ENCODE peak calls at places on chromosomes 7 and 10, in eight cellular contexts. L is GM23338, G is OCI-LY7, M is IMR-90, C is mesendoderm, E is neural progenitor cell, H is HCT116, P is PC-3. I is an unnamed sample. For H3K4me1, the result is how much of the 10 kb centered on the place peaks cover.

GRCh38 chr10:73414230-73414981 is 548 bp upstream of the ANXA7 start:
- DNase-seq in L (peak), G (no peak), M (no peak), C (no peak), E (no peak), H (no peak), P (peak), I (peak)

GRCh38 chr7:2387897-2388636 is 15.3 kb upstream of the CHST12 start:
- DNase-seq in L (no peak), G (no peak), M (no peak), C (no peak), E (no peak), H (no peak), P (no peak), I (no peak)

GRCh38 chr10:7027913-7028808 is 382.7 kb downstream of the SFMBT2 start:
- DNase-seq in L (no peak), G (no peak), M (peak), C (no peak), E (no peak), H (no peak), P (peak), I (no peak)

GRCh38 chr7:3790803-3791202 is 489.8 kb downstream of the SDK1 start:
- DNase-seq in L (no peak), G (no peak), M (no peak), C (no peak), E (no peak), H (no peak), P (no peak), I (no peak)

GRCh38 chr7:145212050-145212449 is 376.2 kb upstream of the TPK1 start:
- DNase-seq in L (no peak), G (no peak), M (no peak), C (no peak), E (no peak), H (no peak), P (no peak), I (no peak)

GRCh38 chr7:151743481-151743983 is 133.4 kb downstream of the PRKAG2 start:
- DNase-seq in L (no peak), G (no peak), M (no peak), C (no peak), E (no peak), H (no peak), P (no peak), I (no peak)

GRCh38 chr10:126110434-126110833 is 214.1 kb downstream of the FANK1 start:
- DNase-seq in L (no peak), G (no peak), M (peak), C (no peak), E (no peak), H (no peak), P (no peak), I (no peak)

GRCh38 chr7:114944742-114945625 is 23.1 kb downstream of the MDFIC start:
- DNase-seq in L (peak), G (no peak), M (peak), C (peak), E (peak), H (no peak), P (no peak), I (no peak)

GRCh38 chr10:92689663-92690210 is at the start of gene HHEX:
- DNase-seq in L (no peak), G (peak), M (peak), C (peak), E (peak), H (peak), P (peak), I (peak)

GRCh38 chr7:55538538-55538937 is 33.8 kb downstream of the VOPP1 start:
- DNase-seq in L (no peak), G (no peak), M (peak), C (no peak), E (no peak), H (no peak), P (peak), I (no peak)

DNA sequence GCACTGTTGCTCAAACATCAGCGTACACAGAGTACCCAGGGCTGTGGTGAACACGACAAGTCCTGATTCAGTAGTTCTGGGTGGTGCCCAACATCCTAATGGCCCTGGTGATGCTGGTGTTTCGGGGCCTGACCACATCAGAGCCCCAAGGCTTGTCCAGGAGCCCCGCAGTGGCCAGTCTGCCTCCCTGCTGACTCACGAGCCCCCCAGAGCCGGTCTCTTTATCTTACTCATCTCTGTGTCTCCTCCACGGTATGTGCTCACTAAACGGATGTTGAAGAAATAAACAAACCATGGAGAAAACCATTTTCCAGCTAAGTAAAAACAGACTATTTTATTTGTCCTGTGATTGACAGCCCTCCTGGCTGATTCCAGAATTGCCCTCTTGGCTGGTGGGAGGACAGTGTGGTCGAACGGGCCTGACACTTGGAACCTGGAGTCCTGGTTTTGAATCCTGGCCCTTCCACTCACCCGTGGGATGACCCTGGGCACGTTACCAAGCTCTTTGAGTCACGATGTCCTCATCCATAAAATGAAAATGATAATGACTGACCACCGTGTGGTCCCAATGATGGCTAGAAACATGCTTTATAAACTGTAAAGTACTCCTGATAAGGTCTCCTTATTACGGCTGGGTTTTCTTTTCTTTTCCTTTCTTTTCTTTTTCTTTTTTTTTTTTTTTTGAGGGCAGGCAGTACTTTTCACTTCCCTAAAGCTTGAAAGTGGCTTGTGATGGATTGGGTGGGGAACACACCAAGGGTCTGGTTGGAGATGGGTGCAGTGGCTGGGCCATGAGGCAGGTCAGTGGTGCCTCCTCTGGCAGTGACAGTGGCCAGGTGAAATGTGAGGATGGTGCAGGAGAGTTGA is 5.7 kb downstream of the HIP1 start:
- DNase-seq in L (no peak), G (peak), M (peak), C (no peak), E (no peak), H (peak), P (peak), I (no peak)
- H3K4me2 ChIP-seq in L (no peak), G (peak), M (peak), C (no peak), E (no peak), H (peak), P (peak), I (no peak)

GRCh38 chr7:99383791-99384370 is 9.4 kb downstream of the ARPC1B start:
- DNase-seq in L (no peak), G (no peak), M (no peak), C (no peak), E (no peak), H (no peak), P (no peak), I (no peak)

GRCh38 chr7:99383203-99383602 is 8.7 kb downstream of the ARPC1B start:
- DNase-seq in L (no peak), G (no peak), M (no peak), C (no peak), E (no peak), H (no peak), P (no peak), I (no peak)

GRCh38 chr7:99380823-99381663 is 6.5 kb downstream of the ARPC1B start:
- DNase-seq in L (no peak), G (peak), M (no peak), C (no peak), E (no peak), H (no peak), P (no peak), I (peak)

GRCh38 chr7:99380032-99380822 is 5.7 kb downstream of the ARPC1B start:
- DNase-seq in L (peak), G (peak), M (peak), C (peak), E (no peak), H (no peak), P (no peak), I (no peak)

GRCh38 chr7:99381664-99382075 is 7.1 kb downstream of the ARPC1B start:
- DNase-seq in L (no peak), G (no peak), M (no peak), C (no peak), E (no peak), H (no peak), P (no peak), I (no peak)
- H3K4me1 ChIP-seq in L (under half), G (under half), M (under half), C (under half), E (under half), H (under half), P (under half), I (under half)

GRCh38 chr10:72194949-72195348 is 20.9 kb upstream of the ANAPC16 start:
- DNase-seq in L (no peak), G (no peak), M (no peak), C (no peak), E (no peak), H (no peak), P (no peak), I (no peak)
- H3K4me2 ChIP-seq in L (no peak), G (no peak), M (no peak), C (no peak), E (no peak), H (no peak), P (no peak), I (no peak)

DNA sequence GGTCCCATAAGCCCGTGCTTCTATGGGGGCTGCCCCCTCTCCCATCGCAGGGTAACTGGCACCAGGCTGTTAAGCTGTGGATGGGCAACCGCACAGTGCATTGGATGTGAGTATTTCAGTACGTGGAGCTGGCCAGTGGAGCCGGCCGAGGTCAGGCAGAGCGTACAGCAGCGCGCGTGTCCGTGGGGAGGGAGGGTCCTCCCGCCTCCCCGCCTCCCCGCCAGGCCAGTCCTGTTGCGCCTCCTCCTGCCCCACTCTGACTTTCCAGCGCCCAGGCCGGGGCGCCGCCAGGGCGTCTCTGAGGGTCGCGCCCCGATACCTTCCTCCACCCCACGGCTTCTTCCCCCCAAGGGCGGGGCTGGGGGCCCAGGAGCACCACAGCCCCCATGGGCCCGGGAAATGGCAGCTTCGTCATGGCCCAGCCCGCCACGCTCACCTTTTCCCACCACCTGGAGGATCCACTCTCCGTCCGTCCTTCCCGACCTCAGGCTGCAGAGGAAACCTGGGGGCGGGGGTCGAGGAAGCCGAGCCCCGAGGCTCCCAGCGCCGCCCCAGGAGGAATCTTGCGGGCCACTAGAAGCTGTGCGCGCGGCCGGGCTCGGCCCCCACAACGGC is 924 bp upstream of the PFKP start:
- DNase-seq in L (peak), G (no peak), M (no peak), C (no peak), E (peak), H (no peak), P (no peak), I (no peak)
- H3K4me1 ChIP-seq in L (under half), G (under half), M (under half), C (under half), E (under half), H (under half), P (under half), I (under half)

GRCh38 chr7:36284470-36284869 is 105.2 kb upstream of the ANLN start:
- DNase-seq in L (peak), G (peak), M (no peak), C (peak), E (peak), H (no peak), P (no peak), I (no peak)
- H3K4me2 ChIP-seq in L (no peak), G (no peak), M (no peak), C (no peak), E (no peak), H (no peak), P (no peak), I (no peak)

DNA sequence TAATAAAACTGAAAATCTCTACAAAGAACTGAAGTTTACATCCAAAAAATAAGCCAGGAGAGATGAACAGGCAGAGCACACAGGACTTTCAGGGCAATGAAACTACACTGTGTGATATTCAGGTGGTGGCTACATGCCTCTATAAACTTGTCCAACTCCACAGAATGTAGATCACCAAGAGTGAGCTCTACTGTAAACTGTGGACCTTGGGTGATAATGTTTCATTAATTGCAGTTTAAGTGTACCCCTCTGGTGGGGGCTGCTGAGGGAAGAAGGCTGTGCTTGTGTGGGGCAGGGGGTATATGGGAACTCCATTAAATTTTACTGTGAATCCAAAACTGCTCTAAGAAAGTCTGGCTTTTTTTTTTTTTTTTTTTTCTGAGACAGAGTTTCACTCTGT is 22.7 kb downstream of the YWHAG start:
- DNase-seq in L (no peak), G (no peak), M (no peak), C (no peak), E (no peak), H (no peak), P (no peak), I (no peak)
- H3K4me1 ChIP-seq in L (under half), G (under half), M (under half), C (under half), E (under half), H (under half), P (under half), I (under half)

GRCh38 chr7:99410635-99411034 is 1.9 kb downstream of the BUD31 start:
- DNase-seq in L (no peak), G (no peak), M (no peak), C (no peak), E (no peak), H (no peak), P (no peak), I (no peak)
- H3K4me2 ChIP-seq in L (no peak), G (peak), M (no peak), C (no peak), E (no peak), H (peak), P (peak), I (no peak)

GRCh38 chr10:60423920-60424319 is 34.2 kb upstream of the ANK3 start:
- DNase-seq in L (no peak), G (no peak), M (no peak), C (no peak), E (no peak), H (no peak), P (peak), I (no peak)
- H3K4me1 ChIP-seq in L (under half), G (under half), M (under half), C (under half), E (under half), H (under half), P (half or more), I (under half)

GRCh38 chr10:90420637-90421318 is 437.1 kb downstream of the HTR7 start:
- DNase-seq in L (no peak), G (no peak), M (no peak), C (no peak), E (no peak), H (no peak), P (no peak), I (no peak)

GRCh38 chr10:90421874-90422273 is 436.0 kb downstream of the HTR7 start:
- DNase-seq in L (no peak), G (no peak), M (no peak), C (no peak), E (no peak), H (no peak), P (no peak), I (no peak)

GRCh38 chr10:90417056-90417455 is 440.8 kb downstream of the HTR7 start:
- DNase-seq in L (no peak), G (no peak), M (peak), C (no peak), E (no peak), H (no peak), P (peak), I (no peak)

GRCh38 chr10:90417466-90418210 is 440.2 kb downstream of the HTR7 start:
- DNase-seq in L (no peak), G (no peak), M (peak), C (no peak), E (no peak), H (no peak), P (peak), I (no peak)

DNA sequence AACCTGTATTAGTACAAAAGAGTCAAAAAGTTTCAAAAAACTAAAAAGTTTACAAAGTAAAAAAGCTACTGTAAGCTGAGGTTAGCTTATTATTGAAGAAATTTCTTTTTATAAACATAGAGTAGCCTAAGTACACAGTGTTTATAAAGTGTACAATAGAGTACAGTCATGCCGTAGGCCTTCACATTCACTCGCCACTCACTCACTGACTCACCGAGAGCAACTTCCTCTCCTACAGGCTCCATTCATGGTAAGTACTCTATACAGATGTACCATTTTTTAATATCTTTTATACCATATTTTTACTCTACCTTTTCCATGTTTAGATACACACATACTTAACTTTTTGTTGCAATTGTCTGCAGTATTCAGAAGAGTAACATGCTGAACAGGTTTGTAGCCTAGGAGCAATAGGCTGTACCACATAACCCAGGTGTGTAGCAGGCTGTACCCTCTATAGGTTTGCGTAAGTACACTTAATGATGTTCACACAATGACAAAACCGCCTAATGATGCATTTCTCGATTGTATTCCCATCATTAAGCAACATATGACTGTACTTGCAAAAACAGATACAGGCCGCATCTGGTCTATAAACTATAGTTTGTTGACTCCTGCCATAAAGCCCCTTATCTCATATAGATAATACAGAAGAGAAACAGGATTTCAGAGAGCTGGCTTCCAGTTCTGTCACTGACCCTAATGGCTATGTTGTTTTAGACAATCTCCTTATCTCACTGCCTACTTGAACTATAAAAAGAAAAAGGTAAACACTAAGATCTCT is 438.8 kb downstream of the HTR7 start:
- DNase-seq in L (no peak), G (no peak), M (peak), C (no peak), E (no peak), H (peak), P (peak), I (no peak)
- H3K4me2 ChIP-seq in L (no peak), G (no peak), M (peak), C (no peak), E (no peak), H (peak), P (peak), I (no peak)

I was measured in MM.1S.